ENCODE peak calls at places on chromosome 1, in seven cellular contexts. Q is naive thymus-derived CD8-positive, alpha-beta T cell; V is Ammon's horn; Y is kidney; W is stimulated activated CD4-positive, alpha-beta T cell treated with anti-CD3 and anti-CD28 coated beads, Interleukin-1b, Interleukin-23, amount 100 ng/mL, for 24 hours; N is neural progenitor cell; P is NCI-H146. I is an unnamed sample.
A peak's percentile ranks its signal among the peaks of the same experiment; 100 is the strongest.

GRCh38 chr1:39657923-39658485 is 13.9 kb downstream of the NT5C1A start:
- DNase-seq in N (peak; percentile 86), P (peak; percentile 64), V (peak; percentile 64), W (peak; percentile 45), Y (peak; percentile 81), Q (peak; percentile 76), I (peak; percentile 35)

GRCh38 chr1:87451229-87451900 is 122.7 kb downstream of the LMO4 start:
- DNase-seq in Q (no peak), Y (no peak), W (no peak), P (no peak), N (no peak), V (no peak), I (no peak)

GRCh38 chr1:15500184-15500958 is 23.6 kb downstream of the CASP9 start:
- DNase-seq in N (no peak), Q (no peak), V (no peak), P (no peak), Y (no peak), W (no peak), I (no peak)

GRCh38 chr1:31614538-31615005 is 2.9 kb upstream of the HCRTR1 start:
- DNase-seq in Q (no peak), W (no peak), V (no peak), P (no peak), Y (no peak), N (no peak), I (no peak)

GRCh38 chr1:100443739-100444571 is 91.6 kb downstream of the CDC14A start:
- DNase-seq in V (no peak), N (no peak), P (no peak), Y (no peak), Q (no peak), W (no peak), I (no peak)

GRCh38 chr1:25845664-25846063 is 13.6 kb downstream of the AUNIP start:
- DNase-seq in Q (no peak), P (no peak), V (no peak), Y (no peak), W (no peak), N (no peak), I (no peak)

GRCh38 chr1:67817319-67817718 is 15.9 kb downstream of the GNG12 start:
- DNase-seq in Y (no peak), N (no peak), P (no peak), W (no peak), Q (no peak), V (no peak), I (no peak)

GRCh38 chr1:58422436-58422835 is 124.1 kb downstream of the OMA1 start:
- DNase-seq in N (no peak), V (no peak), Y (no peak), P (no peak), W (no peak), Q (no peak), I (no peak)

GRCh38 chr1:185017338-185017737 is 28.0 kb upstream of the RNF2 start:
- DNase-seq in Y (no peak), W (no peak), V (no peak), N (no peak), Q (no peak), P (no peak), I (no peak)

GRCh38 chr1:231517076-231517475 is 11.4 kb upstream of the TSNAX start:
- DNase-seq in P (no peak), V (no peak), W (no peak), Q (no peak), Y (no peak), N (no peak), I (no peak)

GRCh38 chr1:232686346-232686745 is 56.4 kb upstream of the SIPA1L2 start:
- DNase-seq in Y (no peak), P (no peak), N (no peak), W (no peak), V (no peak), Q (no peak), I (no peak)

GRCh38 chr1:78408830-78409229 is 81.9 kb upstream of the PTGFR start:
- DNase-seq in W (no peak), Q (no peak), N (no peak), Y (no peak), P (no peak), V (no peak), I (no peak)

I was measured in NCI-H1048.